ENCODE peak calls at places on chromosome 17, in eight cellular contexts. A, K, H, P, V, L, S and Z are unnamed samples.
A peak's percentile ranks its signal among the peaks of the same experiment; 100 is the strongest.

GRCh38 chr17:74763565-74764387 is 12.4 kb downstream of the NAT9 start:
- DNase-seq in P (no peak), H (no peak), V (no peak), L (no peak), A (peak; percentile 84), K (no peak), S (no peak), Z (no peak)

GRCh38 chr17:74211141-74211928 is 2.0 kb upstream of the TTYH2 start:
- DNase-seq in K (no peak), V (no peak), S (no peak), A (no peak), P (peak; percentile 91), H (no peak), L (peak; percentile 28), Z (peak; percentile 27)

GRCh38 chr17:48541574-48542113 is 3.3 kb downstream of the HOXB2 start:
- DNase-seq in A (no peak), K (no peak), L (no peak), H (no peak), P (no peak), V (no peak), S (peak; percentile 81), Z (peak; percentile 66)

GRCh38 chr17:32341141-32341856 is 674 bp downstream of the C17orf75 start:
- DNase-seq in P (peak; percentile 29), S (no peak), V (no peak), A (no peak), L (peak; percentile 26), K (peak; percentile 27), H (no peak), Z (no peak)

GRCh38 chr17:20189322-20189721 is 180.2 kb downstream of the SPECC1 start:
- DNase-seq in V (peak; percentile 80), L (peak; percentile 67), A (peak; percentile 20), P (peak; percentile 71), S (peak; percentile 50), K (no peak), H (no peak), Z (no peak)

GRCh38 chr17:11144358-11145233 is 96.4 kb upstream of the SHISA6 start:
- DNase-seq in A (peak; percentile 39), V (no peak), S (no peak), P (peak; percentile 70), H (no peak), L (peak; percentile 57), K (no peak), Z (no peak)

GRCh38 chr17:79812206-79812968 is 15.5 kb upstream of the CBX8 start:
- DNase-seq in H (no peak), S (no peak), V (no peak), A (no peak), K (no peak), L (no peak), P (no peak), Z (no peak)

GRCh38 chr17:74519951-74520553 is 11.2 kb downstream of the CD300LB start:
- DNase-seq in V (no peak), K (no peak), H (peak; percentile 73), S (peak; percentile 78), P (no peak), L (no peak), A (no peak), Z (no peak)

GRCh38 chr17:8131844-8132441 is 8.0 kb upstream of the HES7 start:
- DNase-seq in S (no peak), V (no peak), H (no peak), A (no peak), L (peak; percentile 37), P (no peak), K (no peak), Z (no peak)

GRCh38 chr17:67044016-67044772 is at the start of gene CACNG1:
- DNase-seq in V (no peak), A (no peak), P (no peak), K (no peak), H (no peak), S (no peak), L (no peak), Z (no peak)

GRCh38 chr17:15436399-15437369 is 30.7 kb downstream of the CDRT4 start:
- DNase-seq in P (peak; percentile 73), L (peak; percentile 79), A (no peak), H (no peak), V (peak; percentile 47), S (peak; percentile 56), K (no peak), Z (no peak)

GRCh38 chr17:73436966-73437365 is 125.2 kb upstream of the CDC42EP4 start:
- DNase-seq in L (no peak), A (no peak), S (no peak), P (no peak), V (no peak), H (no peak), K (no peak), Z (no peak)

GRCh38 chr17:61131555-61131954 is 268.1 kb upstream of the TBX2 start:
- DNase-seq in L (no peak), H (no peak), A (no peak), P (peak; percentile 84), V (no peak), K (no peak), S (no peak), Z (no peak)

GRCh38 chr17:54899721-54900456 is 763 bp upstream of the TOM1L1 start:
- DNase-seq in P (peak; percentile 89), V (no peak), K (no peak), S (no peak), A (no peak), H (no peak), L (no peak), Z (no peak)

GRCh38 chr17:79557276-79557675 is 53.6 kb downstream of the RBFOX3 start:
- DNase-seq in S (no peak), H (no peak), V (no peak), P (no peak), K (no peak), A (no peak), L (no peak), Z (no peak)

GRCh38 chr17:15273141-15273793 is 8.1 kb upstream of the PMP22 start:
- DNase-seq in L (peak; percentile 97), A (no peak), P (no peak), H (no peak), S (no peak), V (peak; percentile 69), K (no peak), Z (no peak)

GRCh38 chr17:61310611-61311010 is 89.0 kb upstream of the TBX2 start:
- DNase-seq in V (no peak), S (no peak), H (no peak), P (peak; percentile 64), L (no peak), A (no peak), K (no peak), Z (no peak)

GRCh38 chr17:82052638-82053059 is 951 bp downstream of the GPS1 start:
- DNase-seq in S (no peak), P (no peak), V (no peak), H (no peak), L (no peak), K (no peak), A (no peak), Z (no peak)

GRCh38 chr17:78414178-78415162 is 36.0 kb downstream of the PGS1 start:
- DNase-seq in P (no peak), K (peak; percentile 45), V (no peak), A (no peak), H (no peak), L (no peak), S (no peak), Z (no peak)
- H3K4me1 ChIP-seq in P (no peaks in the 10 kb centered on the region), K (peaks cover 29% of the 10 kb centered on the region), V (peaks cover 27% of the 10 kb centered on the region), A (no peaks in the 10 kb centered on the region), H (peaks cover 100% of the 10 kb centered on the region), L (no peaks in the 10 kb centered on the region), S (no peaks in the 10 kb centered on the region), Z (no peaks in the 10 kb centered on the region)

DNA sequence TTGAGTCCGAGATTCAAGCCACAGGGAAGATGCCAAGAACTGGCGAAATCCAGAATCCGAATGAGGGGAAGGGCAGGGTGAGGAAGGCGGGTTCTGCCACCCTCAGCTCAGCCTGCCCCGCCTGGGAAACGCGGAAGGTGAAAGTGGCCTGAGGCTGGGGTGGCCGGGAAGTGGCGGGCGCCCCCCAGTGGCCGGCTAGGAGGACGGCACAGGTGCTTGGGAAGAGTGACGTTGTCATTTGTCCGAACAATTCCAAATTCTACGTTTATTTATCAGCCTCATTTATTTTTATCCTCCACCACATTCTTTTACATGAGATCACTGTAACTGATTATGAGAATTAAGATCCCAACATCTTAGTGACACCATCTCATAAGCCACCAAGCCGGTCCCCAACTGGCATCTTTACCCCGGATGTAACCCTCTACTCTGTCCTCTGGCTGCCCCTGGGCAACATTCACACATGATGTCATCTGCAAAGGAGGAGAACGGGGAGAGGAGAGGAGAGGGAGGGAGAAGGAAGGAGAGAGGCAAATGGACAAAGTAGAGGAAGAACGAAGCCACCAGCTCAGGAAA is 21.3 kb downstream of the SRCIN1 start:
- DNase-seq in K (peak; percentile 34), S (peak; percentile 73), V (no peak), P (peak; percentile 85), L (peak; percentile 59), H (peak; percentile 53), A (no peak), Z (peak; percentile 81)
- H3K27me3 ChIP-seq in K (peaks cover 55% of the 10 kb centered on the region), S (no peaks in the 10 kb centered on the region), V (peaks cover 36% of the 10 kb centered on the region), P (peaks cover 3% of the 10 kb centered on the region), L (no peaks in the 10 kb centered on the region), H (peaks cover 8% of the 10 kb centered on the region), A (no peaks in the 10 kb centered on the region), Z (peaks cover 2% of the 10 kb centered on the region)

GRCh38 chr17:59432657-59433056 is 101.2 kb downstream of the YPEL2 start:
- DNase-seq in K (no peak), H (no peak), V (no peak), L (no peak), P (no peak), A (no peak), S (no peak), Z (no peak)

GRCh38 chr17:59436900-59437299 is 105.4 kb downstream of the YPEL2 start:
- DNase-seq in V (no peak), P (no peak), K (no peak), L (no peak), S (no peak), A (no peak), H (no peak), Z (no peak)

GRCh38 chr17:59434429-59434828 is 103.0 kb downstream of the YPEL2 start:
- DNase-seq in A (no peak), K (no peak), P (no peak), V (no peak), H (no peak), S (no peak), L (no peak), Z (no peak)

GRCh38 chr17:59437766-59438165 is 106.3 kb downstream of the YPEL2 start:
- DNase-seq in A (no peak), L (no peak), H (no peak), S (no peak), V (no peak), P (no peak), K (no peak), Z (no peak)

DNA sequence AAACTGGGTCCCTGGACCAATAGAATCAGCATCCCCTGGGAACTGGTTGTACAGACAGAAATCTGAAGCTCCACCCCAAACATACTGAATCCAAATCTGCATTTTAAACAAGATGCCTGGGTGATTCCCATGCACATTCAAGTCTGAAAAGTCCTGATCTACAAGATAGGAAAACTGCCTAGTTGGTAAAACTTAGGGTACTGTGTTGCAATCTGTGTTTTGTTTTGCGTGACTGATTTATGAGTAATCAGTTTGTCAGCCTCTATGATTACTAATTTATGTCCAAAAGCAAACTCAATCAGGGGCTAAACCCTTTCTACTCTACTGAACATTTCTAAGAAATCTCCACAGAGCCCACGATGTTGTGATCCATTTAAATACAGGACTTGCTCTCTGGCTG is 103.8 kb downstream of the YPEL2 start:
- DNase-seq in P (no peak), V (no peak), A (no peak), H (no peak), S (no peak), K (no peak), L (peak; percentile 97), Z (no peak)
- H3K4me3 ChIP-seq in P (no peak overlapping the region), V (no peak overlapping the region), A (no peak overlapping the region), H (no peak overlapping the region), S (no peak overlapping the region), K (no peak overlapping the region), L (no peak overlapping the region), Z (no peak overlapping the region)

GRCh38 chr17:35786941-35787432 is 8.5 kb downstream of the MMP28 start:
- DNase-seq in A (no peak), K (no peak), P (no peak), L (peak; percentile 41), H (no peak), V (no peak), S (no peak), Z (no peak)
- H3K4me1 ChIP-seq in A (no peaks in the 10 kb centered on the region), K (no peaks in the 10 kb centered on the region), P (no peaks in the 10 kb centered on the region), L (peaks cover 55% of the 10 kb centered on the region), H (peaks cover 45% of the 10 kb centered on the region), V (peaks cover 27% of the 10 kb centered on the region), S (no peaks in the 10 kb centered on the region), Z (no peaks in the 10 kb centered on the region)